ENCODE peak calls at places on chromosomes 12 and 14, in six cellular contexts. W, X, K, C, E and I are unnamed samples. For H3K4me1, the result is how much of the 10 kb centered on the place peaks cover.

GRCh38 chr12:125110641-125111360 is 45.6 kb downstream of the AACS start:
- DNase-seq in W (no peak), X (no peak), K (no peak), C (peak), E (no peak), I (no peak)

GRCh38 chr12:26370098-26370497 is 174.7 kb downstream of the SSPN start:
- DNase-seq in W (no peak), X (no peak), K (no peak), C (no peak), E (no peak), I (no peak)

GRCh38 chr14:59254911-59255545 is 66.6 kb downstream of the DAAM1 start:
- DNase-seq in W (no peak), X (peak), K (no peak), C (peak), E (no peak), I (no peak)

GRCh38 chr14:53054457-53054856 is 98.7 kb downstream of the DDHD1 start:
- DNase-seq in W (no peak), X (no peak), K (no peak), C (peak), E (peak), I (no peak)

GRCh38 chr12:78470354-78471195 is 394.0 kb upstream of the SYT1 start:
- DNase-seq in W (no peak), X (no peak), K (no peak), C (peak), E (peak), I (no peak)

GRCh38 chr12:96989916-96990315 is 82.9 kb downstream of the NEDD1 start:
- DNase-seq in W (no peak), X (no peak), K (no peak), C (no peak), E (peak), I (no peak)

GRCh38 chr14:67620217-67620789 is 583 bp downstream of the ARG2 start:
- DNase-seq in W (no peak), X (peak), K (no peak), C (peak), E (peak), I (peak)

GRCh38 chr14:61090432-61091216 is 109.6 kb downstream of the SLC38A6 start:
- DNase-seq in W (no peak), X (no peak), K (no peak), C (peak), E (no peak), I (no peak)

GRCh38 chr12:24600996-24601395 is 347.9 kb downstream of the BCAT1 start:
- DNase-seq in W (no peak), X (no peak), K (no peak), C (peak), E (peak), I (no peak)

GRCh38 chr12:18502422-18502821 is 235.4 kb downstream of the PLCZ1 start:
- DNase-seq in W (no peak), X (no peak), K (no peak), C (no peak), E (no peak), I (no peak)

GRCh38 chr12:106089935-106090334 is 48.8 kb downstream of the NUAK1 start:
- DNase-seq in W (no peak), X (no peak), K (no peak), C (no peak), E (no peak), I (no peak)

GRCh38 chr12:122944588-122944987 is 21.7 kb downstream of the ABCB9 start:
- DNase-seq in W (no peak), X (no peak), K (no peak), C (peak), E (peak), I (peak)

GRCh38 chr12:68957273-68957672 is 24.3 kb upstream of the CPM start:
- DNase-seq in W (no peak), X (no peak), K (no peak), C (no peak), E (no peak), I (no peak)

GRCh38 chr12:60644076-60644475 is 1048.2 kb downstream of the SLC16A7 start:
- DNase-seq in W (no peak), X (no peak), K (no peak), C (no peak), E (no peak), I (no peak)

GRCh38 chr14:52792097-52792415 is 649 bp upstream of the GNPNAT1 start:
- DNase-seq in W (no peak), X (no peak), K (no peak), C (no peak), E (no peak), I (no peak)

GRCh38 chr14:98731701-98732100 is 540.3 kb downstream of the BCL11B start:
- DNase-seq in W (no peak), X (no peak), K (no peak), C (no peak), E (peak), I (no peak)

GRCh38 chr12:124514996-124515932 is 52.1 kb downstream of the NCOR2 start:
- DNase-seq in W (no peak), X (no peak), K (no peak), C (no peak), E (no peak), I (peak)

GRCh38 chr12:92061061-92061460 is 84.6 kb downstream of the BTG1 start:
- DNase-seq in W (no peak), X (no peak), K (no peak), C (no peak), E (no peak), I (no peak)

GRCh38 chr12:84911331-84912190 is 1.0 kb downstream of the SLC6A15 start:
- DNase-seq in W (peak), X (peak), K (no peak), C (peak), E (peak), I (peak)

GRCh38 chr12:104573-105081 is 38.1 kb downstream of the IQSEC3 start:
- DNase-seq in W (no peak), X (no peak), K (no peak), C (no peak), E (no peak), I (no peak)

GRCh38 chr12:48882325-48882687 is 16.6 kb upstream of the RND1 start:
- DNase-seq in W (no peak), X (peak), K (peak), C (peak), E (no peak), I (peak)

GRCh38 chr12:11773889-11774677 is 124.6 kb downstream of the ETV6 start:
- DNase-seq in W (peak), X (no peak), K (no peak), C (no peak), E (no peak), I (no peak)

GRCh38 chr12:45547822-45548221 is 181.7 kb upstream of the ARID2 start:
- DNase-seq in W (no peak), X (no peak), K (no peak), C (peak), E (no peak), I (no peak)
- TF ChIP-seq CTCF in W (no peak), X (no peak), K (no peak), C (peak), E (no peak), I (no peak)

GRCh38 chr12:53103860-53104305 is 597 bp downstream of the SOAT2 start:
- DNase-seq in W (no peak), X (no peak), K (no peak), C (no peak), E (no peak), I (no peak)

GRCh38 chr12:53107122-53107521 is 3.8 kb downstream of the SOAT2 start:
- DNase-seq in W (no peak), X (no peak), K (no peak), C (no peak), E (no peak), I (no peak)

GRCh38 chr12:53105712-53106439 is 2.6 kb downstream of the SOAT2 start:
- DNase-seq in W (no peak), X (no peak), K (no peak), C (no peak), E (no peak), I (no peak)

GRCh38 chr12:53102883-53103807 is at the start of gene SOAT2:
- DNase-seq in W (no peak), X (no peak), K (no peak), C (no peak), E (no peak), I (peak)

DNA sequence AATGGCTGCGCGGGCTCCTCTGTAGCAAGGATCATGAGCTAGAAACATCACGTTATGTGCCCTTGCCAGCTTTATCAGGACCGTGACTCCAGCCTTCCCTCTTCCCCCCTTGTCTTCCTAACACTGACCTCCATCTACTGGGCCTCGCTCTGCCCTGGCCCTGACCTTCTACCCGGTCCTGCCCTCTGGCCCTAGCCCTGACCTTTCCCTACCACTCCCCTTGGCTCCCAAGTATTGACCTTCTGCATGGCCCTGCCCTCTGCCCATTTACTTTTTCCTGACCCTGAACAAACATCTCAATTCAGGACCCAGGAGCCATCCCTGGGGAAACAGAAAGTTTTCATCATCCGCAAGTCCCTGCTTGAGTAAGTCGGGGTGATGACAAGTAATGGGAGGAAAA is 2.0 kb downstream of the SOAT2 start:
- DNase-seq in W (no peak), X (no peak), K (no peak), C (no peak), E (no peak), I (no peak)
- H3K4me1 ChIP-seq in W (under half), X (under half), K (under half), C (under half), E (under half), I (under half)

DNA sequence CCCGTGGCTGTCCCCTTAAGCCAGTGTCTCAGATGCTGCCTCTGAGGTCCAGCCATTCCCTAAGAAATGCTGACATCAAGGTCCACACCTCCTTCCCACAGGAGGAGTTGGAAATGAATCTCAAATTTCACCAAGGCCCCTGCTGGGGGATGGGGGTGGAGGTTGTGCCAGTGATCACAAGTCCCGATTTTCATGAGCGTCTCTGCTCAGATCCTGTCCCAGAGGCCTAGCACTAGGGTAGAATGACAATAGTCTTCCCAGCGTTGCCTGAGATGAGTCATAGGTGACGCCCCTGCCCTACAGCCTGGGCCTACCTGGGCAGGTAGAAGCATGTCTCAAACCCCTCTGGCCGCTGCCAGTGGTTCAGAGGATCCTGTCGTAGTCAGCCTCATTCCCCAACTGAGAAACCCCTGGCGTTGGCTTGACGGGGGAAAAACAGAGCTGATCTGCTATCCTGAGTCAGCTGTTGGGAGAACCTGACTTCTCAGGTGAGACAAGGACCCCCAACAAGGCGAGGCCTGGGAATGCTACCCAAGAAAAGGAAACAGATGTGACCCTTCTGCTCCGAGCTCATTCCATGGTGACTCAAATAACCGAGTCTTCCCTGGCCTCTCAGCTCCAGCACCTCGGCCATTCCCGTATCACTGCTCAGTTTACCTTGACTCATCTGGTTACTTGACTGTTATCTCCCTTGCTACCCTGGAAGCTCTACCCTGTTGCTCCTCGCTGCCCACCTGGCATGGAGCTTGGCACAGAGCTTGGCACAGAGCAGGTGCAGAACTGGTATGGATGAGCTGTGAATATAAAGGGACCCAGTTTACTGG is 21.8 kb upstream of the SPPL3 start:
- DNase-seq in W (no peak), X (no peak), K (no peak), C (no peak), E (peak), I (no peak)
- TF ChIP-seq CTCF in W (no peak), X (no peak), K (no peak), C (no peak), E (no peak), I (no peak)

DNA sequence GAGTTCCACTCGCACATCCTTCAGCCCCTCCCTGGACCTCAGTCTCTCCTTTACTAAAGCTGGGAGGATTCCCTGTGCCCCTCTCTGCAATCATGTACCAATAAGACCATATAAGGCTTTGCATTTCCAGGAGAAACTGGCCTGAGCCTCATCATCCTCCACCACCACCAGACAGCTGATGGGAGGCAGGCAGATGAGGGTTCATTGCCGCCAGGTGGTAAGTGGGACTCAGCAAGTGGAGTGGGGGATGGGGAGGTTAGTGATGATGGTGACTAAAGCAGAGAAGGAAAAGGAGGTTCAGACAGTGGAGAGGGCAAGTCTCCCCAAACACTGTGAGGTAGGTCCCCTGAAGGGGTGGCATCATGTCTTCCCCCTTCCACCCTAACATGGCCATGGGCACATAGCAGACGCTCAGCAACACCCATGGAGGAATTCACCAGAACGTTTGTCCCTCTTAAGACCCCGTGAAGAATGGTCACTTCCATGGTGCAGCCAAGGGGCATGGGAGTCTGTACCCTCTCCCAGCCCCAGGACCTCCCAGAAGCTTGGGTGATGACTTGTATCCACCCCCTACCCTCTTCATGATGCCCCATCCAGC is 4.5 kb upstream of the TNFRSF1A start:
- DNase-seq in W (no peak), X (peak), K (no peak), C (no peak), E (no peak), I (peak)
- H3K4me1 ChIP-seq in W (under half), X (under half), K (under half), C (under half), E (under half), I (under half)